ENCODE peak calls at places on chromosome 18, in six cellular contexts. One of them, this sample, is unnamed.

GRCh38 chr18:3451989-3452749 is 2.2 kb downstream of the TGIF1 start:
- DNase-seq in H1: no peak
- DNase-seq in neuronal stem cell: peak
- DNase-seq in IMR-90: peak
- DNase-seq in trophoblast cell: peak
- DNase-seq in H9: no peak
- DNase-seq in this sample: peak

GRCh38 chr18:63183952-63184351 is 135.6 kb downstream of the BCL2 start:
- DNase-seq in H1: no peak
- DNase-seq in trophoblast cell: no peak
- DNase-seq in IMR-90: no peak
- DNase-seq in neuronal stem cell: no peak
- DNase-seq in H9: no peak
- DNase-seq in this sample: no peak

GRCh38 chr18:79763407-79763806 is 34.3 kb upstream of the KCNG2 start:
- DNase-seq in trophoblast cell: no peak
- DNase-seq in H9: no peak
- DNase-seq in neuronal stem cell: no peak
- DNase-seq in IMR-90: no peak
- DNase-seq in H1: no peak
- DNase-seq in this sample: no peak

GRCh38 chr18:48065601-48065995 is 135.1 kb upstream of the SMAD2 start:
- DNase-seq in H9: no peak
- DNase-seq in neuronal stem cell: no peak
- DNase-seq in H1: no peak
- DNase-seq in IMR-90: no peak
- DNase-seq in trophoblast cell: no peak
- DNase-seq in this sample: no peak

GRCh38 chr18:54109131-54109683 is 115.3 kb downstream of the MBD2 start:
- DNase-seq in H9: no peak
- DNase-seq in neuronal stem cell: no peak
- DNase-seq in IMR-90: no peak
- DNase-seq in H1: no peak
- DNase-seq in trophoblast cell: peak
- DNase-seq in this sample: no peak

GRCh38 chr18:26956894-26957293 is 91.4 kb upstream of the AQP4 start:
- DNase-seq in H9: peak
- DNase-seq in neuronal stem cell: no peak
- DNase-seq in H1: peak
- DNase-seq in trophoblast cell: no peak
- DNase-seq in IMR-90: no peak
- DNase-seq in this sample: no peak

GRCh38 chr18:59514193-59514592 is 155.1 kb upstream of the LMAN1 start:
- DNase-seq in IMR-90: peak
- DNase-seq in trophoblast cell: no peak
- DNase-seq in H1: no peak
- DNase-seq in neuronal stem cell: no peak
- DNase-seq in H9: no peak
- DNase-seq in this sample: peak

GRCh38 chr18:48629730-48630324 is 91.0 kb downstream of the CTIF start:
- DNase-seq in trophoblast cell: peak
- DNase-seq in neuronal stem cell: no peak
- DNase-seq in H9: no peak
- DNase-seq in IMR-90: peak
- DNase-seq in H1: no peak
- DNase-seq in this sample: peak

GRCh38 chr18:26468931-26469340 is 79.4 kb downstream of the KCTD1 start:
- DNase-seq in trophoblast cell: no peak
- DNase-seq in H9: peak
- DNase-seq in H1: no peak
- DNase-seq in IMR-90: no peak
- DNase-seq in neuronal stem cell: no peak
- DNase-seq in this sample: peak

GRCh38 chr18:44602845-44603244 is 77.8 kb upstream of the SETBP1 start:
- DNase-seq in H1: no peak
- DNase-seq in IMR-90: no peak
- DNase-seq in H9: no peak
- DNase-seq in neuronal stem cell: no peak
- DNase-seq in trophoblast cell: peak
- DNase-seq in this sample: peak

GRCh38 chr18:54740146-54740844 is 88.0 kb upstream of the RAB27B start:
- DNase-seq in IMR-90: peak
- DNase-seq in H9: no peak
- DNase-seq in H1: no peak
- DNase-seq in trophoblast cell: no peak
- DNase-seq in neuronal stem cell: no peak
- DNase-seq in this sample: peak

GRCh38 chr18:57728941-57729511 is 74.1 kb downstream of the ATP8B1 start:
- DNase-seq in H1: no peak
- DNase-seq in trophoblast cell: no peak
- DNase-seq in H9: no peak
- DNase-seq in neuronal stem cell: no peak
- DNase-seq in IMR-90: peak
- DNase-seq in this sample: no peak

GRCh38 chr18:3340682-3341097 is 78.8 kb downstream of the MYL12B start:
- DNase-seq in H1: no peak
- DNase-seq in trophoblast cell: no peak
- DNase-seq in IMR-90: peak
- DNase-seq in H9: no peak
- DNase-seq in neuronal stem cell: no peak
- DNase-seq in this sample: peak

GRCh38 chr18:55856191-55856590 is 268.2 kb upstream of the TCF4 start:
- DNase-seq in trophoblast cell: peak
- DNase-seq in neuronal stem cell: no peak
- DNase-seq in H9: peak
- DNase-seq in IMR-90: peak
- DNase-seq in H1: peak
- DNase-seq in this sample: peak

GRCh38 chr18:22504665-22505064 is 87.0 kb upstream of the CTAGE1 start:
- DNase-seq in neuronal stem cell: no peak
- DNase-seq in H1: no peak
- DNase-seq in H9: no peak
- DNase-seq in trophoblast cell: no peak
- DNase-seq in IMR-90: peak
- DNase-seq in this sample: peak

GRCh38 chr18:54774423-54774822 is 53.9 kb upstream of the RAB27B start:
- DNase-seq in H9: no peak
- DNase-seq in neuronal stem cell: no peak
- DNase-seq in IMR-90: peak
- DNase-seq in trophoblast cell: no peak
- DNase-seq in H1: no peak
- DNase-seq in this sample: peak

GRCh38 chr18:69400976-69401474 is 337 bp downstream of the DOK6 start:
- DNase-seq in neuronal stem cell: peak
- DNase-seq in H9: no peak
- DNase-seq in trophoblast cell: no peak
- DNase-seq in H1: no peak
- DNase-seq in IMR-90: peak
- DNase-seq in this sample: peak

GRCh38 chr18:59056706-59057492 is 82.8 kb upstream of the SEC11C start:
- DNase-seq in neuronal stem cell: peak
- DNase-seq in IMR-90: peak
- DNase-seq in trophoblast cell: peak
- DNase-seq in H1: peak
- DNase-seq in H9: peak
- DNase-seq in this sample: peak

GRCh38 chr18:24567199-24567598 is 106.8 kb downstream of the HRH4 start:
- DNase-seq in trophoblast cell: peak
- DNase-seq in H9: no peak
- DNase-seq in IMR-90: peak
- DNase-seq in H1: peak
- DNase-seq in neuronal stem cell: no peak
- DNase-seq in this sample: peak

GRCh38 chr18:22253676-22254075 is 84.3 kb downstream of the GATA6 start:
- DNase-seq in H1: no peak
- DNase-seq in IMR-90: no peak
- DNase-seq in H9: no peak
- DNase-seq in trophoblast cell: no peak
- DNase-seq in neuronal stem cell: no peak
- DNase-seq in this sample: no peak

GRCh38 chr18:39441648-39442047 is 1876.0 kb upstream of the CELF4 start:
- DNase-seq in H1: no peak
- DNase-seq in IMR-90: no peak
- DNase-seq in neuronal stem cell: no peak
- DNase-seq in trophoblast cell: no peak
- DNase-seq in H9: no peak
- DNase-seq in this sample: no peak

GRCh38 chr18:13280066-13280795 is 61.7 kb downstream of the LDLRAD4 start:
- DNase-seq in H1: no peak
- DNase-seq in trophoblast cell: no peak
- DNase-seq in neuronal stem cell: peak
- DNase-seq in H9: no peak
- DNase-seq in IMR-90: no peak
- DNase-seq in this sample: no peak

GRCh38 chr18:13278231-13278630 is 59.7 kb downstream of the LDLRAD4 start:
- DNase-seq in H9: no peak
- DNase-seq in trophoblast cell: no peak
- DNase-seq in IMR-90: no peak
- DNase-seq in neuronal stem cell: no peak
- DNase-seq in H1: no peak
- DNase-seq in this sample: no peak

GRCh38 chr18:13276530-13277520 is 58.3 kb downstream of the LDLRAD4 start:
- DNase-seq in trophoblast cell: no peak
- DNase-seq in IMR-90: no peak
- DNase-seq in neuronal stem cell: no peak
- DNase-seq in H1: no peak
- DNase-seq in H9: no peak
- DNase-seq in this sample: no peak

GRCh38 chr18:13281406-13281805 is 62.8 kb downstream of the LDLRAD4 start:
- DNase-seq in H1: no peak
- DNase-seq in trophoblast cell: no peak
- DNase-seq in IMR-90: no peak
- DNase-seq in neuronal stem cell: no peak
- DNase-seq in H9: no peak
- DNase-seq in this sample: no peak

DNA sequence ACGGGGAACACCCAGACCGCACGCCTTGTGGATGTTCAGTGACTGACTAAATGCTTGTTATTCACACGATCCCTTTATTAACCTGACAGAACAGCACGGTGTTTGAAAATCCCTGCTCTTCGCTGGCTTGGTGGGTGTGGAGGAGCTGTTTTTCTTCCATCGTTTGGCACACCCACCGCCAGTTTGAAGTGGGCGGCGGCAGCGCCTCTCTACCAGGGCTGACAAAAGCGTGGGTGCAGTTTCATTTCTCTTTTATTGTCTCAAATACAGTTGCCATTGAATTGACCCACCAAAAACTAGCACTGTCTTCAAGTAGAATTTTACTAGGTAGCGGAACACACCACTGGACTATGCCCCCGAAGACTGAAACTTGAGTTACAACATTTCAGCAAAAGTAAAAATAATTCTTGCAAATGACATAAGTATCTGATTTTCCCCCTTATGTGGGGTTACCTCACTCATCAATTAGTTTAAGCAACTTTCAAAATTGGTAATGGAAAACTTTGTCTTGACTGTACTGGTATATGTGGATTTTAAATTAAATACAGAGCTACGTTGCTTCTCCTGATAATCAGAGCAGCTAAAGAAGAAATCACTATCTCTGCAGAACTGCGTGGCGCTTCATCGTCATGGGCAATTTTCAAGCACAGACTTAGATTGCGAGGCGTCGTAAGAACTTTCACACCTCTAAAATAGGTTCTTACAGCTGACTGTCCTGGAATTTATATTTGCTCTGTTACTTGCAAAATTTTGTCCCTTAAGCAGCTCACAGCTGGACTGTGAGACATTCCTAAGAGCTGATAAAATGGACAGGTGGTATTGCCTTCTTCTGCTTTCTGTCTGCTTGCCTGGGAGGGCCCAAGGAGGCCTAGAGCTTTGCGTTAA is 60.9 kb downstream of the LDLRAD4 start:
- DNase-seq in neuronal stem cell: no peak
- DNase-seq in H9: no peak
- DNase-seq in trophoblast cell: no peak
- DNase-seq in H1: no peak
- DNase-seq in IMR-90: no peak
- DNase-seq in this sample: no peak
- H3K18ac ChIP-seq in neuronal stem cell: no peak
- H3K18ac ChIP-seq in H9: no peak
- H3K18ac ChIP-seq in trophoblast cell: no peak
- H3K18ac ChIP-seq in H1: no peak
- H3K18ac ChIP-seq in IMR-90: no peak
- H3K18ac ChIP-seq in this sample: no peak

DNA sequence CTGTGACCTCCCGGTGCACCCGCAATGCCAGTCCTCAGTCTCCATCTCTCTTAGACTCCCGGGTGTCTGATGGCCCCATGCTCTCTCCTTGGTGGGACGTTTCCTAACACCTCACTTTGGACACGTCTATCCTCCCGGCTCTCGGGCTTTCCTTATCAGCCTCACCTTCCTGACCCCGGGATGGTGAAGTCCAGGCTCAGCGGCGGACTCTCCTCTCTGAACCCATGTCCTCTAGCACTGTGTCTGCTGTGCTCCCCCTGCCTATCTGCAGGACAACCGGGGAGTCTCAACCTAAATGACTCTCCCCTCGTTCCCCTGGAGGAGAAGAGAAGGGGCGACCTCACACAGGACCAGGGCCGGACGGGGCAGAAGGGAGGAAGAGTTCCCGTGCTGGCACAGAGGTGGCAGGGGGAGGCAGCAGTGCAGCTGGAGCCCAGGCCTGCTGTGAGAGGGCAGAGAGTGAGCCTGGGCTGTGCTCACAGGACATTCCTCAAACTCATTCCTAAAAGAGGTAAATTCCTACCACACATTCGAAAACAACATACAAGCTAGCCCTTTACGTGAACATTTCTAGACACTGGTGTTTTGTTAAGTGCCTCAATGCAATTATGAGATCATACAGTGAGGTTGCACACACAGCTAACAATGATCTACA is 41.9 kb downstream of the MBP start:
- DNase-seq in H9: no peak
- DNase-seq in trophoblast cell: no peak
- DNase-seq in neuronal stem cell: no peak
- DNase-seq in IMR-90: no peak
- DNase-seq in H1: no peak
- DNase-seq in this sample: no peak
- H3K23ac ChIP-seq in H9: no peak
- H3K23ac ChIP-seq in trophoblast cell: no peak
- H3K23ac ChIP-seq in neuronal stem cell: no peak
- H3K23ac ChIP-seq in IMR-90: no peak
- H3K23ac ChIP-seq in H1: no peak
- H3K23ac ChIP-seq in this sample: no peak

GRCh38 chr18:31610841-31611240 is 19.2 kb downstream of the TTR start:
- DNase-seq in trophoblast cell: no peak
- DNase-seq in IMR-90: no peak
- DNase-seq in H1: peak
- DNase-seq in neuronal stem cell: peak
- DNase-seq in H9: peak
- DNase-seq in this sample: peak
- H2AFZ ChIP-seq in trophoblast cell: no peak
- H2AFZ ChIP-seq in IMR-90: no peak
- H2AFZ ChIP-seq in H1: peak
- H2AFZ ChIP-seq in neuronal stem cell: peak
- H2AFZ ChIP-seq in H9: no peak
- H2AFZ ChIP-seq in this sample: no peak

DNA sequence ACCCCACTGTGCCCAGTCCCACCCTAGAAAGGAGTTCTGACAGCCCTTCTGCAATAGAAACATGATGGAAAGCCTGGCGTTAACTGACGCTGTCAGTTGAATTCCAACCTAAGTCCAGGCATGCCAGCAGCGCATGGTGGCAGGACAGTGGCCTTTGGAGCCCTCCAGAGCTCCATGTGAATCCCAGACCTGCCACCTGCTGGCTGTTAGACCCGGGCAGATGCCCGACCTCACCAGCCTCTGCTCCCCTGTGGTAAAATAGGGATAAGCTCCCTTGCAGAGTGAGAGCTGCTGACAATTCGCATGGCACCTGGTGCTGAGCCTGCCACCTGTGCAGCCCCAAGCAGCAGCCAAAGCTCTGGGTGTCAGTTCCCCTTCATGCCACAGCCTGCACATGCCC is 138.6 kb downstream of the LOXHD1 start:
- DNase-seq in neuronal stem cell: no peak
- DNase-seq in H1: no peak
- DNase-seq in IMR-90: no peak
- DNase-seq in trophoblast cell: no peak
- DNase-seq in H9: peak
- DNase-seq in this sample: no peak
- H3K18ac ChIP-seq in neuronal stem cell: no peak
- H3K18ac ChIP-seq in H1: no peak
- H3K18ac ChIP-seq in IMR-90: no peak
- H3K18ac ChIP-seq in trophoblast cell: no peak
- H3K18ac ChIP-seq in H9: no peak
- H3K18ac ChIP-seq in this sample: no peak